ENCODE peak calls at places on chromosomes 3 and 15, in seven cellular contexts. D is brain microvascular endothelial cell, U is substantia nigra, S is mesenchymal stem cell, Y is suprapubic skin, L is GM23248, G is tibial artery. B is an unnamed sample.

GRCh38 chr15:80615361-80615736 is 79.8 kb upstream of the ABHD17C start:
- DNase-seq in D (no peak), S (no peak), U (no peak), L (no peak), Y (no peak), G (no peak), B (no peak)

GRCh38 chr3:149626671-149627070 is 31.2 kb downstream of the WWTR1 start:
- DNase-seq in S (no peak), G (no peak), U (no peak), L (no peak), Y (no peak), D (no peak), B (no peak)

GRCh38 chr3:155744626-155745324 is at the start of gene PLCH1:
- DNase-seq in U (peak; percentile 50), L (peak; percentile 72), S (peak; percentile 76), Y (peak; percentile 74), D (peak; percentile 47), G (peak; percentile 77), B (peak; percentile 59)

GRCh38 chr3:122563717-122564025 is 429 bp downstream of the PARP9 start:
- DNase-seq in U (no peak), L (peak; percentile 43), S (peak; percentile 37), Y (no peak), D (no peak), G (no peak), B (no peak)

GRCh38 chr3:18774319-18774877 is 349.3 kb upstream of the SATB1 start:
- DNase-seq in U (no peak), Y (no peak), G (no peak), D (no peak), S (no peak), L (no peak), B (no peak)

GRCh38 chr15:73683624-73684536 is at the start of gene CD276:
- DNase-seq in S (peak; percentile 91), Y (peak; percentile 87), G (peak; percentile 93), L (peak; percentile 85), U (peak; percentile 71), D (peak; percentile 51), B (peak; percentile 64)

GRCh38 chr15:79180318-79180717 is 89.7 kb upstream of the RASGRF1 start:
- DNase-seq in L (no peak), U (no peak), Y (peak; percentile 29), G (no peak), D (no peak), S (no peak), B (no peak)

GRCh38 chr3:177620073-177620472 is 422.8 kb upstream of the TBL1XR1 start:
- DNase-seq in G (no peak), S (no peak), U (no peak), Y (no peak), L (no peak), D (no peak), B (no peak)

GRCh38 chr15:39666671-39667070 is 85.8 kb downstream of the THBS1 start:
- DNase-seq in S (peak; percentile 43), L (peak; percentile 19), D (peak; percentile 20), G (no peak), U (no peak), Y (no peak), B (peak; percentile 80)

GRCh38 chr15:66748320-66748779 is 46.3 kb downstream of the SMAD6 start:
- DNase-seq in U (no peak), D (no peak), G (no peak), S (peak; percentile 67), L (peak; percentile 76), Y (no peak), B (peak; percentile 78)

GRCh38 chr3:125266976-125267375 is 54.4 kb upstream of the SLC12A8 start:
- DNase-seq in G (no peak), L (no peak), Y (no peak), D (no peak), S (no peak), U (no peak), B (no peak)

GRCh38 chr3:136377499-136377898 is 127.4 kb downstream of the PCCB start:
- DNase-seq in Y (no peak), U (no peak), L (no peak), S (no peak), D (no peak), G (no peak), B (no peak)

GRCh38 chr3:124886168-124887051 is 755 bp downstream of the ITGB5 start:
- DNase-seq in U (peak; percentile 74), G (peak; percentile 82), S (peak; percentile 71), Y (peak; percentile 72), L (peak; percentile 81), D (peak; percentile 24), B (no peak)

GRCh38 chr3:55812403-55813013 is 325.4 kb upstream of the WNT5A start:
- DNase-seq in S (no peak), U (no peak), D (no peak), Y (no peak), L (no peak), G (no peak), B (no peak)

DNA sequence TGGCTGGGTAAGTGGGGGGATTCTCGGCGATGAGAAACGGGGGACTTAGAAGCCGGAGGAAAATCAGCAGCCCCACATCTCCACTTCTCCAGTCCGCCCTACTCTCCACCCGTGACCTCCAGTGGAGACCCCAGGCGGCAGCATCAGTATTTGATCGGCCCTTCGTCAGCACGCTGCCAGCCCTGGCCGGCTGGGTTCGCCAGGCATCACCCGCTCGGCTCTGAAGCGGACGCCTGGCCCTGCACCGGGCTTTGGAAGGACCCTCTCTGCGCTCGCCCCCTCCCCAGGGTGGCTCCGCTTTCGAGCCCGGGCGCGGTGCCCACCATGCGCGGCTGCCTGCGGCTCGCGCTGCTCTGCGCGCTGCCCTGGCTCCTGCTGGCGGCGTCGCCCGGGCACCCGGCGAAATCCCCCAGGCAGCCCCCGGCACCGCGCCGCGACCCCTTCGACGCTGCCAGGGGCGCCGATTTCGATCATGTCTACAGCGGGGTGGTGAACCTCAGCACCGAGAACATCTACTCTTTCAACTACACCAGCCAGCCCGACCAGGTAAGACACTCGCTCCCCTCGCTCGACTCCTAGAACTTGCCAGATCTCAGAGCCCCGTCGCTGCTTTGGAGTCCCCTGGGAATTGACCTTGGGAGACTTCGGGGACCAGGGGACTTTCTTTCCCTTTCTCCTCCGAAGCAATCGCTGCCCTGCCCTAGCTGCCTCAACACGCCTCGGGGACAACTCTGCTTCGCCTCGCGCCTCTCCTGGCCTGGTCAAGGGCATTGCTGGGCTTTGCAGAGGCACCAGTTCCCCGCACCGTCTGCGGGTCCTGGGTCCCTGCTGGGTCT is 561 bp downstream of the SIDT1 start:
- DNase-seq in U (peak; percentile 14), D (no peak), L (peak; percentile 38), Y (peak; percentile 61), G (no peak), S (peak; percentile 15), B (no peak)
- H3K27ac ChIP-seq in U (no peak overlapping the region), D (no peak overlapping the region), L (no peak overlapping the region), Y (peak overlapping the region; percentile 59), G (peak overlapping the region; percentile 1), S (no peak overlapping the region), B (no peak overlapping the region)

DNA sequence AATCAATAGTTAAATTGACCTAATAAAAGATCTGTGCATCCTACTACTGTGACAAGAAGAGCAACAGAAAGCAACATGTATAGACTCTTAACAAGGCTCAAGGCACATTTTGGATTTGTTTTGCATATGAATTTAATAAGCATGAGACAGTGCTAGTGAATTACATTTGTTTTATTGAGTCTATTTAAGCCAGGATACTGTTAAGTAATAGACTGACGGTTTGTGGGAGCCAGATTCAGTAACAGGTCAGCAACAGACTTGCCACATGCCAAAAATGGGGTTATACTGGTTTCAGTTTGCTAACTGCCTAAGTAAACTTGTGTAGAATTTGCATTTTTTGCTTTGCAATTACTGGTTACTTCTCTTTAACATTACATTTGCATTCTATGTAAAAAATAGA is 54.0 kb downstream of the MBNL1 start:
- DNase-seq in L (peak; percentile 46), S (no peak), Y (no peak), D (no peak), G (no peak), U (no peak), B (no peak)
- H3K27ac ChIP-seq in L (peak overlapping the region; percentile 2), S (no peak overlapping the region), Y (peak overlapping the region; percentile 41), D (no peak overlapping the region), G (peak overlapping the region; percentile 75), U (peak overlapping the region; percentile 29), B (no peak overlapping the region)

GRCh38 chr3:11534783-11535081 is 109.0 kb downstream of the VGLL4 start:
- DNase-seq in Y (no peak), U (no peak), L (no peak), S (no peak), G (no peak), D (no peak), B (no peak)
- H3K27ac ChIP-seq in Y (peak overlapping the region; percentile 71), U (no peak overlapping the region), L (no peak overlapping the region), S (no peak overlapping the region), G (peak overlapping the region; percentile 57), D (no peak overlapping the region), B (no peak overlapping the region)

GRCh38 chr3:51621091-51621892 is 49.8 kb upstream of the TEX264 start:
- DNase-seq in U (no peak), D (no peak), Y (no peak), S (peak; percentile 39), G (no peak), L (peak; percentile 45), B (no peak)

GRCh38 chr3:51622402-51622801 is 48.6 kb upstream of the TEX264 start:
- DNase-seq in G (no peak), L (peak; percentile 78), Y (no peak), D (no peak), S (peak; percentile 11), U (no peak), B (peak; percentile 10)

GRCh38 chr3:51620543-51620942 is 50.5 kb upstream of the TEX264 start:
- DNase-seq in L (peak; percentile 53), Y (no peak), D (peak; percentile 16), U (no peak), G (no peak), S (peak; percentile 63), B (peak; percentile 56)

GRCh38 chr3:51619983-51620382 is 51.1 kb upstream of the TEX264 start:
- DNase-seq in U (no peak), G (no peak), S (no peak), D (no peak), Y (no peak), L (no peak), B (no peak)

GRCh38 chr3:51622868-51623267 is 48.2 kb upstream of the TEX264 start:
- DNase-seq in G (no peak), L (peak; percentile 52), S (no peak), Y (no peak), D (no peak), U (peak; percentile 13), B (peak; percentile 14)
- H3K27ac ChIP-seq in G (no peak overlapping the region), L (peak overlapping the region; percentile 47), S (no peak overlapping the region), Y (peak overlapping the region; percentile 28), D (no peak overlapping the region), U (no peak overlapping the region), B (no peak overlapping the region)

GRCh38 chr3:100399341-100400071 is 1.4 kb downstream of the TOMM70 start:
- DNase-seq in L (peak; percentile 9), U (no peak), S (no peak), G (no peak), Y (no peak), D (no peak), B (no peak)
- H3K27ac ChIP-seq in L (peak overlapping the region; percentile 99), U (no peak overlapping the region), S (no peak overlapping the region), G (peak overlapping the region; percentile 99), Y (no peak overlapping the region), D (peak overlapping the region; percentile 92), B (no peak overlapping the region)

B was measured in astrocyte.